ENCODE peak calls at places on chromosome 20, in nine cellular contexts. Z, M, A, U, B, D, X, F and R are unnamed samples. For H3K9me3 and H3K4me1, the result is how much of the 10 kb centered on the place peaks cover.

GRCh38 chr20:3209023-3209945 is at the start of gene ITPA:
- DNase-seq in D (peak), F (peak), X (no peak), B (peak), U (peak), Z (peak), A (no peak), M (peak), R (peak)

GRCh38 chr20:50478162-50479036 is 31.8 kb upstream of the PTPN1 start:
- DNase-seq in F (peak), D (peak), U (peak), A (no peak), Z (peak), X (peak), M (peak), B (peak), R (peak)

GRCh38 chr20:57672953-57673575 is 36.8 kb downstream of the PMEPA1 start:
- DNase-seq in A (no peak), Z (no peak), U (no peak), X (no peak), B (no peak), D (no peak), M (no peak), F (no peak), R (no peak)

GRCh38 chr20:2986466-2986865 is 57.0 kb upstream of the GNRH2 start:
- DNase-seq in M (no peak), Z (peak), X (no peak), F (no peak), U (no peak), D (peak), B (no peak), A (no peak), R (no peak)

GRCh38 chr20:2558581-2559301 is 22.4 kb downstream of the TMC2 start:
- DNase-seq in Z (peak), D (no peak), M (no peak), X (no peak), A (no peak), F (peak), B (peak), U (no peak), R (no peak)

GRCh38 chr20:11111191-11111590 is 437.4 kb upstream of the JAG1 start:
- DNase-seq in U (no peak), F (peak), X (no peak), Z (no peak), D (peak), A (no peak), M (no peak), B (no peak), R (no peak)

GRCh38 chr20:4135385-4136077 is 120.2 kb upstream of the RNF24 start:
- DNase-seq in B (peak), D (peak), F (peak), M (no peak), Z (peak), X (peak), U (no peak), A (no peak), R (no peak)

GRCh38 chr20:51496964-51497363 is 45.6 kb downstream of the NFATC2 start:
- DNase-seq in B (no peak), D (no peak), Z (no peak), F (no peak), U (no peak), X (no peak), M (no peak), A (no peak), R (no peak)

GRCh38 chr20:13220194-13220856 is 749 bp upstream of the ISM1 start:
- DNase-seq in D (peak), B (peak), A (no peak), F (peak), Z (peak), X (no peak), U (peak), M (no peak), R (peak)

GRCh38 chr20:5153152-5153467 is 26.3 kb downstream of the CDS2 start:
- DNase-seq in M (no peak), D (no peak), U (no peak), Z (no peak), B (no peak), F (no peak), X (no peak), A (no peak), R (no peak)

GRCh38 chr20:63858393-63859165 is 2.7 kb upstream of the ABHD16B start:
- DNase-seq in X (no peak), Z (peak), D (no peak), A (no peak), F (peak), U (no peak), M (no peak), B (peak), R (peak)

GRCh38 chr20:10219993-10220750 is 1.5 kb downstream of the SNAP25 start:
- DNase-seq in B (no peak), U (no peak), X (no peak), F (no peak), A (no peak), Z (no peak), M (no peak), D (no peak), R (no peak)

GRCh38 chr20:25148982-25149846 is 46.3 kb upstream of the ENTPD6 start:
- DNase-seq in F (no peak), B (no peak), D (no peak), A (no peak), M (no peak), U (no peak), X (no peak), Z (no peak), R (no peak)

GRCh38 chr20:56468317-56469076 is at the start of gene RTF2:
- DNase-seq in Z (peak), B (peak), X (peak), F (peak), A (peak), D (peak), U (peak), M (peak), R (peak)

GRCh38 chr20:8854566-8854965 is 214.3 kb upstream of the PLCB4 start:
- DNase-seq in U (peak), F (peak), D (no peak), B (no peak), A (no peak), M (no peak), Z (peak), X (no peak), R (peak)

GRCh38 chr20:13671500-13672288 is 33.0 kb upstream of the TASP1 start:
- DNase-seq in B (no peak), X (no peak), A (no peak), F (peak), M (no peak), U (no peak), D (peak), Z (peak), R (peak)

GRCh38 chr20:12875510-12875909 is 133.3 kb upstream of the SPTLC3 start:
- DNase-seq in A (no peak), F (no peak), M (no peak), D (no peak), U (no peak), X (no peak), B (no peak), Z (no peak), R (no peak)

GRCh38 chr20:36886859-36887778 is 11.2 kb downstream of the TLDC2 start:
- DNase-seq in B (peak), A (peak), X (peak), F (peak), D (peak), U (peak), Z (peak), M (peak), R (peak)

GRCh38 chr20:32609371-32609773 is 24.2 kb upstream of the NOL4L start:
- DNase-seq in A (no peak), M (no peak), B (no peak), X (no peak), F (no peak), D (no peak), Z (no peak), U (no peak), R (no peak)

GRCh38 chr20:11926599-11926998 is 8.9 kb downstream of the BTBD3 start:
- DNase-seq in U (no peak), X (no peak), F (no peak), Z (no peak), M (no peak), D (no peak), A (no peak), B (no peak), R (no peak)

GRCh38 chr20:37096415-37097039 is 730 bp upstream of the RBL1 start:
- DNase-seq in D (no peak), Z (no peak), M (no peak), U (no peak), X (no peak), F (no peak), B (no peak), A (no peak), R (no peak)

GRCh38 chr20:14889503-14890125 is 552.2 kb upstream of the FLRT3 start:
- DNase-seq in M (no peak), A (no peak), B (no peak), D (no peak), X (no peak), F (no peak), U (no peak), Z (no peak), R (no peak)

GRCh38 chr20:38664284-38664683 is 60.0 kb upstream of the SLC32A1 start:
- DNase-seq in X (no peak), U (no peak), D (no peak), B (no peak), A (no peak), F (no peak), Z (no peak), M (no peak), R (no peak)

GRCh38 chr20:48680650-48681049 is 147.1 kb downstream of the PREX1 start:
- DNase-seq in B (no peak), F (no peak), U (no peak), M (no peak), D (no peak), A (no peak), Z (no peak), X (no peak), R (no peak)

GRCh38 chr20:50663095-50663821 is 28.1 kb downstream of the RIPOR3 start:
- DNase-seq in Z (no peak), X (peak), U (no peak), D (peak), B (peak), M (no peak), A (no peak), F (no peak), R (no peak)

GRCh38 chr20:61601361-61601760 is 349.3 kb downstream of the CDH4 start:
- DNase-seq in Z (no peak), B (no peak), U (no peak), A (no peak), D (no peak), F (no peak), M (peak), X (no peak), R (no peak)
- H3K9me3 ChIP-seq in Z (under half), B (under half), U (under half), A (under half), D (under half), F (under half), M (under half), X (under half), R (under half)

GRCh38 chr20:33669224-33669623 is 2.5 kb downstream of the ACTL10 start:
- DNase-seq in F (no peak), D (no peak), X (no peak), Z (no peak), A (no peak), B (no peak), U (no peak), M (no peak), R (no peak)

GRCh38 chr20:33669873-33670640 is 3.3 kb downstream of the ACTL10 start:
- DNase-seq in X (no peak), A (no peak), D (no peak), M (no peak), U (no peak), Z (no peak), B (no peak), F (no peak), R (no peak)

GRCh38 chr20:33672426-33673114 is 1.7 kb downstream of the NECAB3 start:
- DNase-seq in M (no peak), A (no peak), D (no peak), U (peak), X (no peak), B (no peak), F (no peak), Z (peak), R (peak)

GRCh38 chr20:33671573-33672288 is 2.5 kb downstream of the NECAB3 start:
- DNase-seq in F (no peak), B (no peak), X (no peak), M (no peak), U (peak), Z (peak), D (no peak), A (no peak), R (no peak)

DNA sequence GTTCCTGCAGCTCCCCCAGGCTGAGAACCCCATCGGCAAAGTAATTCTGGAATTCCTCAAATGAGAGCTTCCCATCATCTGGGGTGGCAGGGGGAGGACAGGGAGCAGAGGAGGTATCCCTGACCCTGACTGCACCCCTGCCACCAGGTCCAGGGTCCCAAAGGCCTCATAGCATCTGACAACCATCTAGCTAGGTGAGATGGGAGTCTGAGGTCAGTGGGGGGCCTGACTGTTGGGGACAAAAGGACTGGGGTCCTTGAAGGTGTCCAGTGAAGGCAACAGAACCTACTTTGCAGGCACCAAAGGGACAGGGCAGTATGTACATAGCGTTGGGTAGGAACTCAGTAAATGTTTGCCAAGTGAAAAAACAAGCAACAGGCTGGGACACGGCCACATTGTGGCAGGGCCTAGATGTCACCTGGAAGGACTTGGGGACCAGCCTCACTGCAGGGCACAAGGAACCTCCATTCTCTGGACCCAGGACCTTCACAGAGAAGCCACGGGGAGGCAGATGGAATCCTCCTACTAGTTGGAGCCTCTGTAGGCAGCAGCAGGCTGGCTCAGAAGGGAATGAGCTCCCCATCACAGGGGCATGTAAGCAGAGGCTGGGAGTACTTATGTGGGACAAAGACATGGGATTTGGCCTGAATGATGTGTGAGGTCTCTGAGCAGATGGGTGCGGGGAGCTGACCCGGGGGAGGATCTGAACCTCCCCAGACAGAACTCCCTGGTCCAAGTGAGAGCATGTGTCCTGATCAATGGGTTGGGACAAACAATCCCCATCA is 3.3 kb downstream of the NECAB3 start:
- DNase-seq in B (no peak), X (no peak), D (no peak), Z (no peak), U (no peak), F (no peak), M (no peak), A (no peak), R (no peak)
- H3K4me1 ChIP-seq in B (under half), X (under half), D (under half), Z (under half), U (under half), F (under half), M (under half), A (under half), R (under half)

DNA sequence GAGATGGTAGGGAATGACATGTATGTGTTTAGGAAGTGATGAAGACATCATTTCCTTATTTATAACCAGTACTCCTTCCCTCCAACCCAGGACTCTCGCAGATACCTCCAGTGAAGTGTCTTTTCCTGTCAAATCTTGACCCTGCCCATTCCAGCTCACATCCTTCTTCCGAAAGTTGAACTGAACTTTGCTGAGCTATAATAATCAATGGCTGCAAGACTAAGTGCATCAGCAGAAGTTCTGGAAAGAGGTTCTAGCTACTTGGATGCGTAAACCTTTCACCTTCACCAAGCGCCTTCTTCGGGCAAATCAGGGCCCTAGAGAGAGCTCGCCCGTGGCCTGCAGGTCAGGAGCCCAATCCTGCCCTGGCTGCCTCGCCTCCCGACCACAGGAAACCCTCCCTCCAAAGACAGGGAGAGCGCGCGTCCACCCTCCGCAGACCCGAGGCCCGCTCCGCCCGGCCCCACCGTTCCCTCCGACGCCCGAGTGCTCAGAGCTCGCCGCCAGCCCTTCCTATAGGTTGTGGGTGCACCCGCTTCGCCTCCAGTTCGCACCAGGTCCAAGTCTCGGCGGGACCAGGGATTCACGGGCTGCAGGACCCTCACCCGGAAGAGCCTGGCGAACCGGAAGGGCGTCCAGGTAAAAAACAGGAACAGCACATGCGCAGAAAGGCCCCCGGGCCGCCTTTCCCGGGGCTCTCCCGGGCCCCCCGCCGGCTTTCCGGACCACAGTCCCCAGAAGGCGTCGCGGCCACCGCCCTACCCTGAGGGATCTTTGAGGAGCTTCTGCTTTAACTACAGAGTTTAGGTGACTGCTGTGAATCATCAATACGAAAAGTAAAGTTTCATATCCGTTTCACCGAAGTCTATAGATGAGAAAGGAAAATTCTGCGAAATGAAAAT is at the start of gene ZNF334:
- DNase-seq in A (no peak), M (no peak), F (peak), U (peak), B (peak), X (no peak), D (peak), Z (peak), R (peak)
- H3K27ac ChIP-seq in A (no peak), M (no peak), F (no peak), U (peak), B (no peak), X (no peak), D (no peak), Z (peak), R (no peak)

GRCh38 chr20:34824861-34825529 is 456 bp downstream of the NCOA6 start:
- DNase-seq in Z (peak), D (peak), U (peak), M (peak), X (peak), A (no peak), F (peak), B (peak), R (peak)
- H3K9me3 ChIP-seq in Z (under half), D (under half), U (under half), M (under half), X (under half), A (under half), F (under half), B (under half), R (under half)

DNA sequence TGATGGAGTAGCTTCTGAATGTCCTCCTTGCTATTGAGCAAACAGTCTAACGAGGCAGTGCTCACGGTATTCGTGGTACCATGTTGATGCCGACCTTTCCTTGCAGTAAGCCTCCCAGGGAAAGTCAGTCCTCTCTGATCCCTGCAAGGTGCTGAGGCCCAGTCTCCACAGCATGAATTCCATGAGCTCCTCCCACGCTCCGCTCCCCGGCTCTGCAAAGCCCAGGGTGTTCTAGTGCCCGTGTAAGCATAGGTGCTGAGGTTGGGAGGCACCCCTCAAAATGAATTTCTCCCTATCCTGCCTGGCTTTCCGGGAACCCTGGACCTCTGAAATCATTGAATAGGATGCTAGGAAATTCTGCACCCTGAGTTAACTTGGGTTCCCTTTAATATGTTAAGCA is 251.0 kb downstream of the TAF4 start:
- DNase-seq in U (no peak), M (no peak), B (no peak), D (no peak), F (no peak), A (no peak), Z (no peak), X (no peak), R (no peak)
- H3K4me1 ChIP-seq in U (under half), M (under half), B (under half), D (under half), F (under half), A (under half), Z (under half), X (under half), R (under half)

GRCh38 chr20:17613328-17614175 is 43.7 kb downstream of the DSTN start:
- DNase-seq in Z (no peak), X (no peak), A (no peak), D (no peak), F (no peak), B (peak), M (peak), U (peak), R (peak)

GRCh38 chr20:17612975-17613327 is 43.1 kb downstream of the DSTN start:
- DNase-seq in F (no peak), M (no peak), X (no peak), D (no peak), Z (no peak), U (no peak), A (no peak), B (no peak), R (peak)

GRCh38 chr20:17611540-17612286 is 41.8 kb downstream of the DSTN start:
- DNase-seq in Z (peak), X (peak), A (no peak), B (peak), U (peak), M (peak), F (peak), D (peak), R (peak)

GRCh38 chr20:17611290-17611539 is 41.3 kb downstream of the DSTN start:
- DNase-seq in A (no peak), D (peak), X (no peak), F (peak), M (peak), Z (no peak), B (no peak), U (no peak), R (no peak)

DNA sequence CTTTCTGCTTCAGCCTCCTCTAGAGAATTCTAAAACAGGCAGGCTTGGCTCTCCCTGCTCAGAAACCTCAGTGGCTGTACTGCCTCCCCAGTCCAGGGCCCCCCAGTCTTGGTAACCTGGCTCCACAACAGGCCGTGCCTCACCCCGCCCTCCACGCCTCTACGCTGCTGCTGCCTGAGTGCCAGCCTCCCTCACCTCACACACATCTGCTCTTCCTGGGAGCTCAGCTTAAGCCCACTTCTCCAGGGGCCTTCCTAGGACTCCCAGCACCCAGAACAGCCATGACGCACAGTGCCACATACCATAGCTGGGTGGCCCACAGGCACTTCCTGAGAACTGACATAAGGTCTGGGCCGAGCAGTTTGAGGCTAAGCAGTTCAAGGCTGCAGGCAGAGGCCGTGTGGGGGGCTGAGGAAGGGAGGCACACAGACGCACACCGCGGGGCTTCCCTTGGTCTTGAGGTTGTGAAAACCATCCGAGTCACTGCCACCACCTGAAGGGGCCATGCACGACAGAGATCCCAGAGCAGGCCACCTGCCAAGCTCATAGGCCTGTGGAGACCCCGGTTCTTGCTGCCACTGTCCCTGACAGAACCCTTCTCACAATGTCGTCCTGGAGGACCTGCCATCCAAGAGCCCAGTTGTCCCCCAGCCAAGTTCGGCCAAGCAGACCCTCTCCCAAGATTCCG is 42.6 kb downstream of the DSTN start:
- DNase-seq in D (peak), F (peak), M (peak), A (no peak), X (no peak), B (peak), U (peak), Z (peak), R (no peak)
- H3K27ac ChIP-seq in D (no peak), F (peak), M (peak), A (no peak), X (peak), B (no peak), U (peak), Z (peak), R (peak)